ENCODE peak calls at places on chromosome 15, in eight cellular contexts. One of them, this sample, is unnamed.
A peak's percentile ranks its signal among the peaks of the same experiment; 100 is the strongest.

GRCh38 chr15:70528816-70529215 is 234.5 kb downstream of the UACA start:
- DNase-seq in AG09309: no peak
- DNase-seq in uterus: no peak
- DNase-seq in CD4-positive, alpha-beta memory T cell: no peak
- DNase-seq in hepatocyte: no peak
- DNase-seq in CD8-positive, alpha-beta T cell: no peak
- DNase-seq in NB4: no peak
- DNase-seq in skeletal muscle cell: no peak
- DNase-seq in this sample: peak; percentile 19

GRCh38 chr15:61946778-61947177 is 113.5 kb downstream of the VPS13C start:
- DNase-seq in AG09309: peak; percentile 0
- DNase-seq in uterus: no peak
- DNase-seq in CD4-positive, alpha-beta memory T cell: no peak
- DNase-seq in hepatocyte: no peak
- DNase-seq in CD8-positive, alpha-beta T cell: no peak
- DNase-seq in NB4: no peak
- DNase-seq in skeletal muscle cell: no peak
- DNase-seq in this sample: no peak

GRCh38 chr15:43214169-43214568 is 6.6 kb downstream of the EPB42 start:
- DNase-seq in AG09309: no peak
- DNase-seq in uterus: no peak
- DNase-seq in CD4-positive, alpha-beta memory T cell: no peak
- DNase-seq in hepatocyte: no peak
- DNase-seq in CD8-positive, alpha-beta T cell: no peak
- DNase-seq in NB4: no peak
- DNase-seq in skeletal muscle cell: no peak
- DNase-seq in this sample: peak; percentile 46

GRCh38 chr15:33534642-33535041 is 223.9 kb downstream of the RYR3 start:
- DNase-seq in AG09309: no peak
- DNase-seq in uterus: no peak
- DNase-seq in CD4-positive, alpha-beta memory T cell: no peak
- DNase-seq in hepatocyte: no peak
- DNase-seq in CD8-positive, alpha-beta T cell: no peak
- DNase-seq in NB4: no peak
- DNase-seq in skeletal muscle cell: no peak
- DNase-seq in this sample: no peak

GRCh38 chr15:37586976-37587375 is 347.5 kb upstream of the TMCO5A start:
- DNase-seq in AG09309: no peak
- DNase-seq in uterus: no peak
- DNase-seq in CD4-positive, alpha-beta memory T cell: no peak
- DNase-seq in hepatocyte: no peak
- DNase-seq in CD8-positive, alpha-beta T cell: no peak
- DNase-seq in NB4: no peak
- DNase-seq in skeletal muscle cell: peak; percentile 9
- DNase-seq in this sample: no peak

GRCh38 chr15:43165801-43166325 is 19.3 kb upstream of the CCNDBP1 start:
- DNase-seq in AG09309: no peak
- DNase-seq in uterus: no peak
- DNase-seq in CD4-positive, alpha-beta memory T cell: no peak
- DNase-seq in hepatocyte: no peak
- DNase-seq in CD8-positive, alpha-beta T cell: no peak
- DNase-seq in NB4: no peak
- DNase-seq in skeletal muscle cell: no peak
- DNase-seq in this sample: no peak

GRCh38 chr15:37016287-37016686 is 84.1 kb downstream of the MEIS2 start:
- DNase-seq in AG09309: peak; percentile 37
- DNase-seq in uterus: peak; percentile 72
- DNase-seq in CD4-positive, alpha-beta memory T cell: no peak
- DNase-seq in hepatocyte: no peak
- DNase-seq in CD8-positive, alpha-beta T cell: no peak
- DNase-seq in NB4: no peak
- DNase-seq in skeletal muscle cell: peak; percentile 75
- DNase-seq in this sample: no peak

GRCh38 chr15:68739390-68740075 is 81.2 kb downstream of the ANP32A start:
- DNase-seq in AG09309: no peak
- DNase-seq in uterus: no peak
- DNase-seq in CD4-positive, alpha-beta memory T cell: no peak
- DNase-seq in hepatocyte: no peak
- DNase-seq in CD8-positive, alpha-beta T cell: no peak
- DNase-seq in NB4: no peak
- DNase-seq in skeletal muscle cell: no peak
- DNase-seq in this sample: no peak

GRCh38 chr15:45091161-45091560 is 22.8 kb downstream of the DUOX2 start:
- DNase-seq in AG09309: peak; percentile 17
- DNase-seq in uterus: no peak
- DNase-seq in CD4-positive, alpha-beta memory T cell: no peak
- DNase-seq in hepatocyte: peak; percentile 51
- DNase-seq in CD8-positive, alpha-beta T cell: no peak
- DNase-seq in NB4: no peak
- DNase-seq in skeletal muscle cell: peak; percentile 13
- DNase-seq in this sample: no peak

GRCh38 chr15:63506537-63507035 is 2.2 kb downstream of the USP3 start:
- DNase-seq in AG09309: no peak
- DNase-seq in uterus: no peak
- DNase-seq in CD4-positive, alpha-beta memory T cell: peak; percentile 56
- DNase-seq in hepatocyte: no peak
- DNase-seq in CD8-positive, alpha-beta T cell: peak; percentile 26
- DNase-seq in NB4: peak; percentile 57
- DNase-seq in skeletal muscle cell: no peak
- DNase-seq in this sample: no peak

GRCh38 chr15:26864664-26865191 is 2.1 kb upstream of the GABRA5 start:
- DNase-seq in AG09309: peak; percentile 4
- DNase-seq in uterus: no peak
- DNase-seq in CD4-positive, alpha-beta memory T cell: no peak
- DNase-seq in hepatocyte: peak; percentile 72
- DNase-seq in CD8-positive, alpha-beta T cell: no peak
- DNase-seq in NB4: peak; percentile 60
- DNase-seq in skeletal muscle cell: peak; percentile 8
- DNase-seq in this sample: peak; percentile 85

GRCh38 chr15:57340673-57341259 is 35.5 kb upstream of the CGNL1 start:
- DNase-seq in AG09309: no peak
- DNase-seq in uterus: peak; percentile 44
- DNase-seq in CD4-positive, alpha-beta memory T cell: peak; percentile 12
- DNase-seq in hepatocyte: peak; percentile 80
- DNase-seq in CD8-positive, alpha-beta T cell: no peak
- DNase-seq in NB4: peak; percentile 70
- DNase-seq in skeletal muscle cell: no peak
- DNase-seq in this sample: peak; percentile 80

GRCh38 chr15:68993276-68993675 is 21.2 kb upstream of the NOX5 start:
- DNase-seq in AG09309: no peak
- DNase-seq in uterus: no peak
- DNase-seq in CD4-positive, alpha-beta memory T cell: no peak
- DNase-seq in hepatocyte: no peak
- DNase-seq in CD8-positive, alpha-beta T cell: no peak
- DNase-seq in NB4: no peak
- DNase-seq in skeletal muscle cell: no peak
- DNase-seq in this sample: no peak

GRCh38 chr15:90496791-90497190 is 32.9 kb upstream of the CRTC3 start:
- DNase-seq in AG09309: no peak
- DNase-seq in uterus: no peak
- DNase-seq in CD4-positive, alpha-beta memory T cell: no peak
- DNase-seq in hepatocyte: no peak
- DNase-seq in CD8-positive, alpha-beta T cell: no peak
- DNase-seq in NB4: no peak
- DNase-seq in skeletal muscle cell: no peak
- DNase-seq in this sample: no peak

GRCh38 chr15:85339976-85340665 is 40.3 kb upstream of the AKAP13 start:
- DNase-seq in AG09309: no peak
- DNase-seq in uterus: no peak
- DNase-seq in CD4-positive, alpha-beta memory T cell: no peak
- DNase-seq in hepatocyte: no peak
- DNase-seq in CD8-positive, alpha-beta T cell: no peak
- DNase-seq in NB4: no peak
- DNase-seq in skeletal muscle cell: no peak
- DNase-seq in this sample: no peak

GRCh38 chr15:38430106-38430760 is 23.7 kb upstream of the FAM98B start:
- DNase-seq in AG09309: no peak
- DNase-seq in uterus: no peak
- DNase-seq in CD4-positive, alpha-beta memory T cell: no peak
- DNase-seq in hepatocyte: no peak
- DNase-seq in CD8-positive, alpha-beta T cell: no peak
- DNase-seq in NB4: no peak
- DNase-seq in skeletal muscle cell: no peak
- DNase-seq in this sample: no peak

GRCh38 chr15:85955501-85956391 is 123.9 kb upstream of the AGBL1 start:
- DNase-seq in AG09309: no peak
- DNase-seq in uterus: no peak
- DNase-seq in CD4-positive, alpha-beta memory T cell: no peak
- DNase-seq in hepatocyte: peak; percentile 32
- DNase-seq in CD8-positive, alpha-beta T cell: no peak
- DNase-seq in NB4: no peak
- DNase-seq in skeletal muscle cell: no peak
- DNase-seq in this sample: no peak

GRCh38 chr15:72774696-72775383 is 8.7 kb downstream of the ADPGK start:
- DNase-seq in AG09309: no peak
- DNase-seq in uterus: no peak
- DNase-seq in CD4-positive, alpha-beta memory T cell: no peak
- DNase-seq in hepatocyte: no peak
- DNase-seq in CD8-positive, alpha-beta T cell: no peak
- DNase-seq in NB4: peak; percentile 44
- DNase-seq in skeletal muscle cell: no peak
- DNase-seq in this sample: no peak

GRCh38 chr15:55546718-55547117 is 38.7 kb upstream of the DNAAF4 start:
- DNase-seq in AG09309: no peak
- DNase-seq in uterus: no peak
- DNase-seq in CD4-positive, alpha-beta memory T cell: no peak
- DNase-seq in hepatocyte: no peak
- DNase-seq in CD8-positive, alpha-beta T cell: no peak
- DNase-seq in NB4: no peak
- DNase-seq in skeletal muscle cell: no peak
- DNase-seq in this sample: no peak

GRCh38 chr15:59157840-59158700 is 48.6 kb upstream of the LDHAL6B start:
- DNase-seq in AG09309: no peak
- DNase-seq in uterus: no peak
- DNase-seq in CD4-positive, alpha-beta memory T cell: no peak
- DNase-seq in hepatocyte: no peak
- DNase-seq in CD8-positive, alpha-beta T cell: no peak
- DNase-seq in NB4: no peak
- DNase-seq in skeletal muscle cell: no peak
- DNase-seq in this sample: no peak

GRCh38 chr15:59157398-59157797 is 49.2 kb upstream of the LDHAL6B start:
- DNase-seq in AG09309: no peak
- DNase-seq in uterus: no peak
- DNase-seq in CD4-positive, alpha-beta memory T cell: no peak
- DNase-seq in hepatocyte: no peak
- DNase-seq in CD8-positive, alpha-beta T cell: no peak
- DNase-seq in NB4: no peak
- DNase-seq in skeletal muscle cell: no peak
- DNase-seq in this sample: no peak

GRCh38 chr15:59160880-59161593 is 45.6 kb upstream of the LDHAL6B start:
- DNase-seq in AG09309: no peak
- DNase-seq in uterus: no peak
- DNase-seq in CD4-positive, alpha-beta memory T cell: no peak
- DNase-seq in hepatocyte: peak; percentile 28
- DNase-seq in CD8-positive, alpha-beta T cell: no peak
- DNase-seq in NB4: peak; percentile 24
- DNase-seq in skeletal muscle cell: no peak
- DNase-seq in this sample: peak; percentile 91

GRCh38 chr15:59158701-59159034 is 48.0 kb upstream of the LDHAL6B start:
- DNase-seq in AG09309: no peak
- DNase-seq in uterus: no peak
- DNase-seq in CD4-positive, alpha-beta memory T cell: no peak
- DNase-seq in hepatocyte: no peak
- DNase-seq in CD8-positive, alpha-beta T cell: no peak
- DNase-seq in NB4: peak; percentile 17
- DNase-seq in skeletal muscle cell: no peak
- DNase-seq in this sample: no peak

GRCh38 chr15:59159210-59159609 is 47.4 kb upstream of the LDHAL6B start:
- DNase-seq in AG09309: no peak
- DNase-seq in uterus: no peak
- DNase-seq in CD4-positive, alpha-beta memory T cell: no peak
- DNase-seq in hepatocyte: no peak
- DNase-seq in CD8-positive, alpha-beta T cell: no peak
- DNase-seq in NB4: no peak
- DNase-seq in skeletal muscle cell: no peak
- DNase-seq in this sample: no peak
- H3K4me3 ChIP-seq in AG09309: no peak overlapping the region
- H3K4me3 ChIP-seq in uterus: no peak overlapping the region
- H3K4me3 ChIP-seq in CD4-positive, alpha-beta memory T cell: no peak overlapping the region
- H3K4me3 ChIP-seq in hepatocyte: no peak overlapping the region
- H3K4me3 ChIP-seq in CD8-positive, alpha-beta T cell: no peak overlapping the region
- H3K4me3 ChIP-seq in NB4: no peak overlapping the region
- H3K4me3 ChIP-seq in skeletal muscle cell: no peak overlapping the region
- H3K4me3 ChIP-seq in this sample: no peak overlapping the region

GRCh38 chr15:60922736-60923135 is 306.4 kb downstream of the RORA start:
- DNase-seq in AG09309: no peak
- DNase-seq in uterus: no peak
- DNase-seq in CD4-positive, alpha-beta memory T cell: no peak
- DNase-seq in hepatocyte: no peak
- DNase-seq in CD8-positive, alpha-beta T cell: no peak
- DNase-seq in NB4: no peak
- DNase-seq in skeletal muscle cell: no peak
- DNase-seq in this sample: no peak

GRCh38 chr15:60932051-60932915 is 296.8 kb downstream of the RORA start:
- DNase-seq in AG09309: peak; percentile 80
- DNase-seq in uterus: no peak
- DNase-seq in CD4-positive, alpha-beta memory T cell: peak; percentile 61
- DNase-seq in hepatocyte: no peak
- DNase-seq in CD8-positive, alpha-beta T cell: peak; percentile 59
- DNase-seq in NB4: peak; percentile 29
- DNase-seq in skeletal muscle cell: peak; percentile 35
- DNase-seq in this sample: peak; percentile 69

GRCh38 chr15:60928987-60929386 is 300.1 kb downstream of the RORA start:
- DNase-seq in AG09309: no peak
- DNase-seq in uterus: no peak
- DNase-seq in CD4-positive, alpha-beta memory T cell: no peak
- DNase-seq in hepatocyte: no peak
- DNase-seq in CD8-positive, alpha-beta T cell: no peak
- DNase-seq in NB4: no peak
- DNase-seq in skeletal muscle cell: no peak
- DNase-seq in this sample: no peak

GRCh38 chr15:60923925-60924324 is 305.2 kb downstream of the RORA start:
- DNase-seq in AG09309: no peak
- DNase-seq in uterus: no peak
- DNase-seq in CD4-positive, alpha-beta memory T cell: no peak
- DNase-seq in hepatocyte: no peak
- DNase-seq in CD8-positive, alpha-beta T cell: no peak
- DNase-seq in NB4: no peak
- DNase-seq in skeletal muscle cell: no peak
- DNase-seq in this sample: no peak

GRCh38 chr15:60928210-60928609 is 300.9 kb downstream of the RORA start:
- DNase-seq in AG09309: no peak
- DNase-seq in uterus: no peak
- DNase-seq in CD4-positive, alpha-beta memory T cell: no peak
- DNase-seq in hepatocyte: no peak
- DNase-seq in CD8-positive, alpha-beta T cell: no peak
- DNase-seq in NB4: no peak
- DNase-seq in skeletal muscle cell: no peak
- DNase-seq in this sample: no peak
- H3K4me3 ChIP-seq in AG09309: no peak overlapping the region
- H3K4me3 ChIP-seq in uterus: no peak overlapping the region
- H3K4me3 ChIP-seq in CD4-positive, alpha-beta memory T cell: no peak overlapping the region
- H3K4me3 ChIP-seq in hepatocyte: no peak overlapping the region
- H3K4me3 ChIP-seq in CD8-positive, alpha-beta T cell: no peak overlapping the region
- H3K4me3 ChIP-seq in NB4: no peak overlapping the region
- H3K4me3 ChIP-seq in skeletal muscle cell: no peak overlapping the region
- H3K4me3 ChIP-seq in this sample: no peak overlapping the region

GRCh38 chr15:65420975-65421359 is 1.8 kb downstream of the IGDCC4 start:
- DNase-seq in AG09309: no peak
- DNase-seq in uterus: no peak
- DNase-seq in CD4-positive, alpha-beta memory T cell: no peak
- DNase-seq in hepatocyte: no peak
- DNase-seq in CD8-positive, alpha-beta T cell: no peak
- DNase-seq in NB4: no peak
- DNase-seq in skeletal muscle cell: no peak
- DNase-seq in this sample: no peak
- H3K4me3 ChIP-seq in AG09309: peak overlapping the region; percentile 51
- H3K4me3 ChIP-seq in uterus: no peak overlapping the region
- H3K4me3 ChIP-seq in CD4-positive, alpha-beta memory T cell: no peak overlapping the region
- H3K4me3 ChIP-seq in hepatocyte: no peak overlapping the region
- H3K4me3 ChIP-seq in CD8-positive, alpha-beta T cell: no peak overlapping the region
- H3K4me3 ChIP-seq in NB4: peak overlapping the region; percentile 64
- H3K4me3 ChIP-seq in skeletal muscle cell: peak overlapping the region; percentile 66
- H3K4me3 ChIP-seq in this sample: peak overlapping the region; percentile 96

GRCh38 chr15:89090791-89091666 is 2.8 kb downstream of the ABHD2 start:
- DNase-seq in AG09309: peak; percentile 59
- DNase-seq in uterus: peak; percentile 79
- DNase-seq in CD4-positive, alpha-beta memory T cell: peak; percentile 56
- DNase-seq in hepatocyte: no peak
- DNase-seq in CD8-positive, alpha-beta T cell: peak; percentile 58
- DNase-seq in NB4: peak; percentile 81
- DNase-seq in skeletal muscle cell: peak; percentile 43
- DNase-seq in this sample: no peak
- H3K4me3 ChIP-seq in AG09309: no peak overlapping the region
- H3K4me3 ChIP-seq in uterus: peak overlapping the region; percentile 10
- H3K4me3 ChIP-seq in CD4-positive, alpha-beta memory T cell: peak overlapping the region; percentile 39
- H3K4me3 ChIP-seq in hepatocyte: no peak overlapping the region
- H3K4me3 ChIP-seq in CD8-positive, alpha-beta T cell: peak overlapping the region; percentile 21
- H3K4me3 ChIP-seq in NB4: peak overlapping the region; percentile 34
- H3K4me3 ChIP-seq in skeletal muscle cell: peak overlapping the region; percentile 23
- H3K4me3 ChIP-seq in this sample: no peak overlapping the region

This sample was measured in endodermal cell.